ENCODE peak calls at places on chromosome 20, in six cellular contexts. One of them, this sample, is unnamed.

GRCh38 chr20:21523398-21523868 is 9.6 kb upstream of the NKX2-2 start:
- DNase-seq in SK-N-SH: no peak
- DNase-seq in K562: no peak
- DNase-seq in H1: no peak
- DNase-seq in HepG2: no peak
- DNase-seq in GM12878: no peak
- DNase-seq in this sample: no peak

GRCh38 chr20:5770987-5771318 is 20.8 kb downstream of the SHLD1 start:
- DNase-seq in SK-N-SH: no peak
- DNase-seq in K562: no peak
- DNase-seq in H1: no peak
- DNase-seq in HepG2: no peak
- DNase-seq in GM12878: peak
- DNase-seq in this sample: no peak

GRCh38 chr20:367486-367887 is 13.1 kb upstream of the TRIB3 start:
- DNase-seq in SK-N-SH: no peak
- DNase-seq in K562: no peak
- DNase-seq in H1: no peak
- DNase-seq in HepG2: no peak
- DNase-seq in GM12878: no peak
- DNase-seq in this sample: no peak

GRCh38 chr20:63696311-63696627 is 183 bp upstream of the TNFRSF6B start:
- DNase-seq in SK-N-SH: no peak
- DNase-seq in K562: no peak
- DNase-seq in H1: peak
- DNase-seq in HepG2: no peak
- DNase-seq in GM12878: no peak
- DNase-seq in this sample: no peak

GRCh38 chr20:821083-822065 is 12.1 kb upstream of the FAM110A start:
- DNase-seq in SK-N-SH: no peak
- DNase-seq in K562: no peak
- DNase-seq in H1: no peak
- DNase-seq in HepG2: no peak
- DNase-seq in GM12878: no peak
- DNase-seq in this sample: no peak

GRCh38 chr20:3080939-3081388 is 3.6 kb downstream of the AVP start:
- DNase-seq in SK-N-SH: no peak
- DNase-seq in K562: no peak
- DNase-seq in H1: no peak
- DNase-seq in HepG2: no peak
- DNase-seq in GM12878: no peak
- DNase-seq in this sample: no peak

GRCh38 chr20:33773412-33774089 is 37.6 kb upstream of the CHMP4B start:
- DNase-seq in SK-N-SH: no peak
- DNase-seq in K562: no peak
- DNase-seq in H1: no peak
- DNase-seq in HepG2: no peak
- DNase-seq in GM12878: peak
- DNase-seq in this sample: no peak

GRCh38 chr20:49877254-49877990 is 37.9 kb downstream of the SPATA2 start:
- DNase-seq in SK-N-SH: no peak
- DNase-seq in K562: no peak
- DNase-seq in H1: no peak
- DNase-seq in HepG2: no peak
- DNase-seq in GM12878: no peak
- DNase-seq in this sample: no peak

GRCh38 chr20:48523191-48523757 is 304.5 kb downstream of the PREX1 start:
- DNase-seq in SK-N-SH: peak
- DNase-seq in K562: no peak
- DNase-seq in H1: no peak
- DNase-seq in HepG2: peak
- DNase-seq in GM12878: no peak
- DNase-seq in this sample: peak

GRCh38 chr20:18743665-18744440 is 69.7 kb upstream of the SCP2D1 start:
- DNase-seq in SK-N-SH: no peak
- DNase-seq in K562: no peak
- DNase-seq in H1: no peak
- DNase-seq in HepG2: no peak
- DNase-seq in GM12878: no peak
- DNase-seq in this sample: no peak

GRCh38 chr20:14583413-14583812 is 246.0 kb upstream of the FLRT3 start:
- DNase-seq in SK-N-SH: no peak
- DNase-seq in K562: no peak
- DNase-seq in H1: no peak
- DNase-seq in HepG2: no peak
- DNase-seq in GM12878: no peak
- DNase-seq in this sample: no peak

GRCh38 chr20:56299362-56299761 is 50.8 kb downstream of the MC3R start:
- DNase-seq in SK-N-SH: peak
- DNase-seq in K562: peak
- DNase-seq in H1: no peak
- DNase-seq in HepG2: no peak
- DNase-seq in GM12878: no peak
- DNase-seq in this sample: no peak

GRCh38 chr20:45987108-45987780 is 15.2 kb upstream of the ZNF335 start:
- DNase-seq in SK-N-SH: peak
- DNase-seq in K562: peak
- DNase-seq in H1: no peak
- DNase-seq in HepG2: peak
- DNase-seq in GM12878: no peak
- DNase-seq in this sample: peak

GRCh38 chr20:24164360-24164759 is 175.8 kb upstream of the GGTLC1 start:
- DNase-seq in SK-N-SH: peak
- DNase-seq in K562: peak
- DNase-seq in H1: no peak
- DNase-seq in HepG2: peak
- DNase-seq in GM12878: no peak
- DNase-seq in this sample: no peak

GRCh38 chr20:20755674-20756319 is 43.4 kb upstream of the RALGAPA2 start:
- DNase-seq in SK-N-SH: no peak
- DNase-seq in K562: no peak
- DNase-seq in H1: no peak
- DNase-seq in HepG2: peak
- DNase-seq in GM12878: no peak
- DNase-seq in this sample: no peak

GRCh38 chr20:40798066-40798465 is 109.0 kb upstream of the MAFB start:
- DNase-seq in SK-N-SH: no peak
- DNase-seq in K562: no peak
- DNase-seq in H1: no peak
- DNase-seq in HepG2: no peak
- DNase-seq in GM12878: no peak
- DNase-seq in this sample: no peak

GRCh38 chr20:61117725-61118124 is 134.3 kb upstream of the CDH4 start:
- DNase-seq in SK-N-SH: no peak
- DNase-seq in K562: no peak
- DNase-seq in H1: no peak
- DNase-seq in HepG2: no peak
- DNase-seq in GM12878: no peak
- DNase-seq in this sample: no peak

GRCh38 chr20:58630063-58630462 is 21.0 kb upstream of the STX16 start:
- DNase-seq in SK-N-SH: no peak
- DNase-seq in K562: no peak
- DNase-seq in H1: no peak
- DNase-seq in HepG2: no peak
- DNase-seq in GM12878: no peak
- DNase-seq in this sample: no peak

GRCh38 chr20:37796121-37796520 is 102.3 kb downstream of the CTNNBL1 start:
- DNase-seq in SK-N-SH: no peak
- DNase-seq in K562: no peak
- DNase-seq in H1: no peak
- DNase-seq in HepG2: no peak
- DNase-seq in GM12878: no peak
- DNase-seq in this sample: no peak

GRCh38 chr20:60715172-60715571 is 536.9 kb upstream of the CDH4 start:
- DNase-seq in SK-N-SH: peak
- DNase-seq in K562: peak
- DNase-seq in H1: no peak
- DNase-seq in HepG2: no peak
- DNase-seq in GM12878: no peak
- DNase-seq in this sample: no peak

GRCh38 chr20:54649511-54649962 is 174.1 kb downstream of the DOK5 start:
- DNase-seq in SK-N-SH: peak
- DNase-seq in K562: peak
- DNase-seq in H1: peak
- DNase-seq in HepG2: peak
- DNase-seq in GM12878: no peak
- DNase-seq in this sample: peak

GRCh38 chr20:4151991-4152695 is 136.8 kb upstream of the RNF24 start:
- DNase-seq in SK-N-SH: no peak
- DNase-seq in K562: no peak
- DNase-seq in H1: no peak
- DNase-seq in HepG2: no peak
- DNase-seq in GM12878: peak
- DNase-seq in this sample: no peak

GRCh38 chr20:4171538-4172116 is 156.3 kb upstream of the RNF24 start:
- DNase-seq in SK-N-SH: peak
- DNase-seq in K562: no peak
- DNase-seq in H1: no peak
- DNase-seq in HepG2: peak
- DNase-seq in GM12878: no peak
- DNase-seq in this sample: no peak

GRCh38 chr20:31593221-31594001 is 11.7 kb upstream of the ID1 start:
- DNase-seq in SK-N-SH: no peak
- DNase-seq in K562: peak
- DNase-seq in H1: no peak
- DNase-seq in HepG2: peak
- DNase-seq in GM12878: no peak
- DNase-seq in this sample: no peak

DNA sequence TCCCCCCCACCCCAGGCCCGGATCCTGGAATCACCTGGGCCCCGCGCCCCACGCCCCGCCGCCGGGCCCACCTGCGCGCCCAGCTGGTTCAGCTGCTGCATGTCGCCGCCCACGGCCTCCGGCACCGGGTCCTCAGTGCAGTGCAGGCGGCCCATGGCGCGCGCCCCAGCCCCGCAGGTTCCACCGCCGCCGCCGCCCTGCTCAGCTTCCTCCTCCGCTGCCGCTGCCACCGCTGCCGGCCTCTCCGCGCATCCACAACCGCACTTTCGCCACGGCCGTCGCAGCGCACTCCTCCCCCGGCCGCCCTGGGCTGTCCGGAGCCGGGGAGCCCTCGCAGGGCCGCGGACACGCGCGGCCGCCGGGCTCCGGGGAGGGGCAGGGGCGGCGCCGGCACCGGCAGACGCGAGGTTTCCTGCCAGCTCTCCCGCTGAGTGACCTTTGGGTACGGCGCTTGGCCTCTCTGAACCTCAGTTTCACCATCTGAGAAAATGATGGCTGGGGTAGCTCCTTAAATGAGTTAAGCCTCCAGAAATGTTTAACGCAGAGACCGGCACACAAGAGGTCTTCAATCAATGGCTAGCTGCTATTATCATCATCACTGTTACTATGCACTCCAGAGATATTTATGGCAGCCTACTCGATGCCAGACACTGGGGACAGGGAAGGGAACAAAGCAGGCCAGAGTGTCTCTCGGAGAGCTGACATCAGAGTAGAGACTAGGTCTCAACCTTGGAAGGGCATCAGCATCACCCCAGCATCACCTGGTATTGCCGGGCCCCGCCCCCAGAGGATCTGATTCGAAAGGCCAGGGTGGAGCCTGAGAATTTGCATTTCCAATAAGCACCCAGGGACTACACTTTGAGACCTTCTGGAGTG is at the start of gene COMMD7:
- DNase-seq in SK-N-SH: peak
- DNase-seq in K562: peak
- DNase-seq in H1: no peak
- DNase-seq in HepG2: peak
- DNase-seq in GM12878: peak
- DNase-seq in this sample: no peak
- H3K27ac ChIP-seq in SK-N-SH: peak
- H3K27ac ChIP-seq in K562: peak
- H3K27ac ChIP-seq in H1: no peak
- H3K27ac ChIP-seq in HepG2: peak
- H3K27ac ChIP-seq in GM12878: peak
- H3K27ac ChIP-seq in this sample: peak

GRCh38 chr20:10611357-10611756 is 62.4 kb downstream of the JAG1 start:
- DNase-seq in SK-N-SH: peak
- DNase-seq in K562: peak
- DNase-seq in H1: no peak
- DNase-seq in HepG2: peak
- DNase-seq in GM12878: no peak
- DNase-seq in this sample: no peak
- TF ChIP-seq GABPA in SK-N-SH: no peak
- TF ChIP-seq GABPA in K562: no peak
- TF ChIP-seq GABPA in H1: no peak
- TF ChIP-seq GABPA in HepG2: no peak
- TF ChIP-seq GABPA in GM12878: no peak
- TF ChIP-seq GABPA in this sample: no peak

GRCh38 chr20:47317127-47317895 is 39.2 kb downstream of the ZMYND8 start:
- DNase-seq in SK-N-SH: no peak
- DNase-seq in K562: peak
- DNase-seq in H1: no peak
- DNase-seq in HepG2: peak
- DNase-seq in GM12878: no peak
- DNase-seq in this sample: peak
- H3K27ac ChIP-seq in SK-N-SH: peak
- H3K27ac ChIP-seq in K562: peak
- H3K27ac ChIP-seq in H1: peak
- H3K27ac ChIP-seq in HepG2: peak
- H3K27ac ChIP-seq in GM12878: peak
- H3K27ac ChIP-seq in this sample: peak

DNA sequence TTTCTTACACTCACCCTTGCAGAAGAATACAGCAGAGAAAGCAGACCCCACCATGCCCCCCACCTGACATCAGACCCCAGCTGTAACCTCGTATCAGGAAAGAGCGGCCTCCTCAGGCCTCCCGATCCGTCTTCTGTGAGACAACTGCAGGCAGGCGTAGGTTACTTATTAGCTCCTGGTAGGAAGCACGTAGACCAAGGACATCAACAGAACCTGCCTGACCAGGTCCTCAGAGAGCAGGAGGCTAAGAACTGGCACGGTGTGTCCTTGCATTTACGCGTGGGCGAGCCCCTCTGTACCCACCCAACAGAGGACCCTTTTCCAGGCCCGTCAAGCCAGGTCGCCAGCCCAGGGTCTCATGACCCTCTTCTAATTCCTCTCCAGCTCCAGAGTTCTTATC is 51.0 kb downstream of the ABHD12 start:
- DNase-seq in SK-N-SH: no peak
- DNase-seq in K562: no peak
- DNase-seq in H1: no peak
- DNase-seq in HepG2: peak
- DNase-seq in GM12878: no peak
- DNase-seq in this sample: no peak
- TF ChIP-seq GABPA in SK-N-SH: no peak
- TF ChIP-seq GABPA in K562: no peak
- TF ChIP-seq GABPA in H1: no peak
- TF ChIP-seq GABPA in HepG2: no peak
- TF ChIP-seq GABPA in GM12878: no peak
- TF ChIP-seq GABPA in this sample: no peak

GRCh38 chr20:62285722-62286121 is 17.1 kb upstream of the ADRM1 start:
- DNase-seq in SK-N-SH: no peak
- DNase-seq in K562: no peak
- DNase-seq in H1: no peak
- DNase-seq in HepG2: no peak
- DNase-seq in GM12878: no peak
- DNase-seq in this sample: no peak
- H3K27ac ChIP-seq in SK-N-SH: no peak
- H3K27ac ChIP-seq in K562: no peak
- H3K27ac ChIP-seq in H1: no peak
- H3K27ac ChIP-seq in HepG2: no peak
- H3K27ac ChIP-seq in GM12878: no peak
- H3K27ac ChIP-seq in this sample: no peak